ENCODE peak calls at places on chromosome 4, in nine cellular contexts. K is HCT116; J is lung; D is CD8-positive, alpha-beta T cell; N is epithelial cell of esophagus; R is GM23338; B is NB4; S is stomach; X is HL-60. C is an unnamed sample.

GRCh38 chr4:8345053-8345945 is 75.7 kb downstream of the HTRA3 start:
- DNase-seq in K (no peak), J (no peak), D (no peak), N (no peak), R (no peak), B (no peak), S (peak), X (no peak), C (no peak)

GRCh38 chr4:21811576-21811975 is 137.0 kb downstream of the KCNIP4 start:
- DNase-seq in K (no peak), J (no peak), D (no peak), N (no peak), R (no peak), B (no peak), S (no peak), X (no peak), C (peak)

GRCh38 chr4:168558587-168558986 is 61.7 kb downstream of the PALLD start:
- DNase-seq in K (no peak), J (no peak), D (no peak), N (peak), R (peak), B (no peak), S (no peak), X (no peak), C (no peak)

GRCh38 chr4:169128902-169129301 is 118.8 kb upstream of the CBR4 start:
- DNase-seq in K (no peak), J (no peak), D (no peak), N (no peak), R (no peak), B (no peak), S (no peak), X (no peak), C (peak)

GRCh38 chr4:71296945-71297344 is 41.9 kb upstream of the SLC4A4 start:
- DNase-seq in K (no peak), J (no peak), D (no peak), N (no peak), R (no peak), B (no peak), S (no peak), X (no peak), C (no peak)

GRCh38 chr4:156734965-156735895 is 236.4 kb downstream of the PDGFC start:
- DNase-seq in K (no peak), J (no peak), D (no peak), N (peak), R (no peak), B (no peak), S (no peak), X (no peak), C (no peak)

GRCh38 chr4:22389240-22389871 is 126.5 kb downstream of the ADGRA3 start:
- DNase-seq in K (peak), J (no peak), D (peak), N (peak), R (peak), B (peak), S (peak), X (peak), C (peak)

GRCh38 chr4:47669946-47670345 is 167.9 kb downstream of the CORIN start:
- DNase-seq in K (no peak), J (no peak), D (no peak), N (peak), R (no peak), B (no peak), S (no peak), X (no peak), C (peak)

GRCh38 chr4:145881991-145882390 is 56.6 kb downstream of the ZNF827 start:
- DNase-seq in K (no peak), J (peak), D (no peak), N (peak), R (no peak), B (no peak), S (peak), X (no peak), C (no peak)

GRCh38 chr4:164945146-164945545 is 32.3 kb downstream of the TRIM61 start:
- DNase-seq in K (no peak), J (no peak), D (no peak), N (no peak), R (no peak), B (no peak), S (no peak), X (no peak), C (no peak)

GRCh38 chr4:68451246-68452211 is 4.3 kb downstream of the TMPRSS11E start:
- DNase-seq in K (no peak), J (no peak), D (no peak), N (peak), R (peak), B (no peak), S (no peak), X (no peak), C (no peak)

DNA sequence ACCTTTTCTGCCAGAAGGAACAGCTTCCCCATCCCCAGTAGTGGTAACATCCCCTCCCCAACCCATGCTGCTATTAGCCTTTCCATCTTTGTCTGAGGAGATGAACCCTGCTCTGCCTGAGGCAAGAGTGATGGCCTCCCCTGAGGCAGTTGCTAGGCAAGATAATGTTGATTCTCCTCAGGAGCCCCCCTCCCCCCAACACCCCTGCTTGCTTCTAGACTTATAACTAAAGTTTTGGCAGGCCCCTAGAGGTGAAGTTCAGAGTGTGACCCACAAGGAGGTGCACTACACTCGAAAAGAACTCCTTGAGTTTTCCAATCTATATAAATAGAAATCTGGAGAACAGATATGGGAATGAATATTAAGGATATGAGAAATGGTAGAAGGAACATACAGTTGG is 962.5 kb downstream of the ADGRL3 start:
- DNase-seq in K (no peak), J (no peak), D (no peak), N (no peak), R (peak), B (no peak), S (no peak), X (no peak), C (no peak)
- TF ChIP-seq CTCF in K (no peak), J (no peak), D (no peak), N (no peak), R (peak), B (no peak), S (no peak), X (no peak), C (no peak)

GRCh38 chr4:95546236-95546635 is 2.5 kb downstream of the UNC5C start:
- DNase-seq in K (no peak), J (no peak), D (no peak), N (no peak), R (no peak), B (no peak), S (no peak), X (no peak), C (no peak)
- H3K4me3 ChIP-seq in K (no peak), J (no peak), D (no peak), N (no peak), R (peak), B (peak), S (peak), X (no peak), C (no peak)

GRCh38 chr4:52861879-52862604 is at the start of gene RASL11B:
- DNase-seq in K (peak), J (peak), D (peak), N (peak), R (peak), B (peak), S (peak), X (peak), C (peak)
- TF ChIP-seq CTCF in K (no peak), J (no peak), D (peak), N (no peak), R (no peak), B (no peak), S (peak), X (no peak), C (no peak)

DNA sequence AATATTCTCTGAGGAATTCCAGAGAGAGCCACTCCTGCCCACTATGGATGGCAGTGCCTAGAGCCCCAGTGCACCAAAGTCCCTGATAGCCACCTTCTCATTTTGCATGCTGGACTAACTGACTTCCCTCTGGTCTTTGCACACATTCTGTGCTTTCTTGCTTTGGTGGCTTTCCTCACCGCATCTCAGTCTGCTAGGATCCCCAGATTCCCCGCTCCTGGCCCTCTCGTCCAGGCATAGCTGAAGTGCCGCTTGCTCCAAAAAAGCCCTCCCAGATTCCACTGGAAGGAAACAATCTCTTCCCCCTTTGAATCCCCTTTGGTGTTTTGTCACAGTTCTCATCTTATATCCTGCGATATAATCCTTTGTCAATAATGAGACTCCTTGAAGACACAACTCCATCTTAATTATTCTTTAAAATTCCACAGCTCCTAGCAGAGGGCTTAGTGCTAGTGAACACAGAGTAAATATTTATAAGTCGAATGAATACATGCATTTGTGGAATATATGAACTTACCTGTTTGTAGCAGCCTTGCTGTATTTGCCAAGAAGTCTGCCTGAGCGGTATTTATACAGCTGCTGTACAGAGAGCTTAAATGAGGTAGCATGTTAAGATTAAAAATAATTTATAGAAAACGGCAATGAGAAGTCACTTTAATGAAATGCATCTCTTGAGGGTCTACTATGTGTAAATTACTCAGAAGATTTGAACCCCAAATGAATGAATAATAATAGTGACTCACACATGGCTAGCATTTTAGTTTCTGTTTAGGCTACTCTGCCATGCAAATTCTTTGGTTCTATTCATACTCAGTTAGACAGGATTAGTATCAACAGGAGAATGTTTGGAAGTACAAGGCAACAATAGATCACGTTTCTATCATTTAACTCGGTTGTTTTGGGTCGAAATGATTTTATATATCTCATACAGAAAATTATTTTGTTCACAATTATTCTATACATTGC is 421.9 kb upstream of the TENM3 start:
- DNase-seq in K (no peak), J (no peak), D (no peak), N (peak), R (peak), B (no peak), S (no peak), X (no peak), C (no peak)
- H3K4me3 ChIP-seq in K (no peak), J (no peak), D (no peak), N (no peak), R (no peak), B (no peak), S (no peak), X (no peak), C (no peak)

GRCh38 chr4:180828455-180829018 is 1414.7 kb upstream of the TENM3 start:
- DNase-seq in K (peak), J (no peak), D (no peak), N (peak), R (peak), B (peak), S (no peak), X (no peak), C (peak)

GRCh38 chr4:180827610-180828009 is 1415.6 kb upstream of the TENM3 start:
- DNase-seq in K (no peak), J (no peak), D (no peak), N (peak), R (no peak), B (no peak), S (no peak), X (no peak), C (peak)

GRCh38 chr4:180827193-180827592 is 1416.0 kb upstream of the TENM3 start:
- DNase-seq in K (no peak), J (no peak), D (no peak), N (no peak), R (peak), B (no peak), S (no peak), X (no peak), C (no peak)

GRCh38 chr4:180832086-180832485 is 1411.1 kb upstream of the TENM3 start:
- DNase-seq in K (no peak), J (no peak), D (no peak), N (no peak), R (peak), B (no peak), S (no peak), X (no peak), C (no peak)
- TF ChIP-seq CTCF in K (peak), J (no peak), D (no peak), N (no peak), R (peak), B (no peak), S (no peak), X (no peak), C (peak)

GRCh38 chr4:40299704-40300336 is 35.3 kb upstream of the CHRNA9 start:
- DNase-seq in K (no peak), J (no peak), D (peak), N (peak), R (no peak), B (peak), S (peak), X (no peak), C (no peak)
- H3K4me3 ChIP-seq in K (no peak), J (no peak), D (no peak), N (no peak), R (no peak), B (no peak), S (no peak), X (no peak), C (no peak)

GRCh38 chr4:139084425-139085093 is 69.0 kb downstream of the NOCT start:
- DNase-seq in K (no peak), J (no peak), D (no peak), N (no peak), R (no peak), B (no peak), S (no peak), X (peak), C (no peak)

GRCh38 chr4:139083533-139084424 is 68.2 kb downstream of the NOCT start:
- DNase-seq in K (peak), J (peak), D (peak), N (peak), R (peak), B (peak), S (peak), X (peak), C (peak)

GRCh38 chr4:139082750-139083532 is 67.4 kb downstream of the NOCT start:
- DNase-seq in K (peak), J (peak), D (peak), N (peak), R (peak), B (peak), S (peak), X (peak), C (peak)

GRCh38 chr4:139085141-139085540 is 69.6 kb downstream of the NOCT start:
- DNase-seq in K (no peak), J (no peak), D (no peak), N (peak), R (no peak), B (peak), S (no peak), X (no peak), C (peak)
- TF ChIP-seq CTCF in K (peak), J (no peak), D (peak), N (peak), R (no peak), B (no peak), S (no peak), X (no peak), C (peak)

GRCh38 chr4:38364383-38364963 is 299.5 kb upstream of the KLF3 start:
- DNase-seq in K (no peak), J (no peak), D (no peak), N (no peak), R (no peak), B (no peak), S (no peak), X (no peak), C (no peak)
- H3K4me3 ChIP-seq in K (no peak), J (no peak), D (no peak), N (no peak), R (no peak), B (no peak), S (no peak), X (no peak), C (no peak)

GRCh38 chr4:16450031-16450430 is 223.8 kb upstream of the TAPT1 start:
- DNase-seq in K (no peak), J (no peak), D (no peak), N (no peak), R (peak), B (no peak), S (no peak), X (no peak), C (no peak)

GRCh38 chr4:16448240-16448639 is 222.0 kb upstream of the TAPT1 start:
- DNase-seq in K (no peak), J (no peak), D (no peak), N (no peak), R (no peak), B (no peak), S (no peak), X (no peak), C (no peak)

GRCh38 chr4:16449381-16449780 is 223.1 kb upstream of the TAPT1 start:
- DNase-seq in K (no peak), J (no peak), D (no peak), N (no peak), R (no peak), B (no peak), S (no peak), X (no peak), C (no peak)

GRCh38 chr4:16450724-16451123 is 224.5 kb upstream of the TAPT1 start:
- DNase-seq in K (no peak), J (no peak), D (no peak), N (no peak), R (peak), B (no peak), S (no peak), X (no peak), C (no peak)
- TF ChIP-seq CTCF in K (no peak), J (no peak), D (no peak), N (no peak), R (peak), B (no peak), S (no peak), X (no peak), C (peak)

C was measured in foreskin fibroblast.